ENCODE peak calls at places on chromosomes 11 and 22, in seven cellular contexts. G, E, O, U, Z, D and T are unnamed samples.

GRCh38 chr11:2265854-2266585 is 4.4 kb downstream of the ASCL2 start:
- DNase-seq in G (no peak), E (peak; percentile 37), O (no peak), U (no peak), Z (no peak), D (no peak), T (no peak)

GRCh38 chr11:31655483-31655882 is 145.9 kb downstream of the ELP4 start:
- DNase-seq in G (no peak), E (no peak), O (no peak), U (no peak), Z (no peak), D (no peak), T (peak; percentile 79)

GRCh38 chr11:122146475-122146874 is 30.5 kb upstream of the BLID start:
- DNase-seq in G (no peak), E (no peak), O (no peak), U (no peak), Z (no peak), D (no peak), T (peak; percentile 46)

GRCh38 chr22:32476286-32476685 is 1.7 kb downstream of the FBXO7 start:
- DNase-seq in G (no peak), E (no peak), O (no peak), U (no peak), Z (no peak), D (no peak), T (no peak)

GRCh38 chr22:32720924-32721323 is 80.6 kb upstream of the TIMP3 start:
- DNase-seq in G (no peak), E (no peak), O (peak; percentile 87), U (no peak), Z (no peak), D (no peak), T (no peak)

GRCh38 chr11:108551653-108552462 is 41.7 kb downstream of the EXPH5 start:
- DNase-seq in G (no peak), E (no peak), O (peak; percentile 30), U (peak; percentile 35), Z (no peak), D (no peak), T (no peak)

GRCh38 chr11:3894128-3894731 is 38.8 kb downstream of the STIM1 start:
- DNase-seq in G (peak; percentile 55), E (no peak), O (no peak), U (no peak), Z (no peak), D (no peak), T (no peak)

GRCh38 chr11:38460429-38460828 is 1862.4 kb upstream of the RAG2 start:
- DNase-seq in G (no peak), E (no peak), O (no peak), U (no peak), Z (no peak), D (no peak), T (peak; percentile 60)

GRCh38 chr22:40401981-40402406 is 31.6 kb downstream of the SGSM3 start:
- DNase-seq in G (no peak), E (no peak), O (no peak), U (no peak), Z (no peak), D (no peak), T (no peak)

GRCh38 chr11:721913-722811 is 16.1 kb downstream of the EPS8L2 start:
- DNase-seq in G (peak; percentile 79), E (peak; percentile 72), O (no peak), U (no peak), Z (no peak), D (no peak), T (no peak)

GRCh38 chr11:106608677-106609076 is 409.6 kb downstream of the GUCY1A2 start:
- DNase-seq in G (no peak), E (no peak), O (no peak), U (no peak), Z (no peak), D (no peak), T (peak; percentile 59)

GRCh38 chr11:69907611-69908010 is 88.4 kb upstream of the FGF3 start:
- DNase-seq in G (peak; percentile 13), E (peak; percentile 25), O (no peak), U (no peak), Z (no peak), D (no peak), T (no peak)

GRCh38 chr22:17734197-17734596 is 40.1 kb downstream of the BID start:
- DNase-seq in G (no peak), E (no peak), O (no peak), U (no peak), Z (no peak), D (no peak), T (no peak)

GRCh38 chr22:39299829-39300178 is 19.6 kb downstream of the RPL3 start:
- DNase-seq in G (no peak), E (no peak), O (no peak), U (no peak), Z (no peak), D (no peak), T (no peak)

GRCh38 chr11:78478536-78478935 is 60.9 kb upstream of the GAB2 start:
- DNase-seq in G (no peak), E (no peak), O (no peak), U (no peak), Z (no peak), D (no peak), T (no peak)

GRCh38 chr11:35688023-35688422 is 25.4 kb downstream of the TRIM44 start:
- DNase-seq in G (no peak), E (no peak), O (no peak), U (no peak), Z (no peak), D (no peak), T (no peak)

GRCh38 chr11:93000511-93001476 is 31.3 kb downstream of the MTNR1B start:
- DNase-seq in G (no peak), E (no peak), O (peak; percentile 38), U (no peak), Z (no peak), D (no peak), T (peak; percentile 94)

GRCh38 chr22:33853200-33854097 is 66.8 kb downstream of the LARGE1 start:
- DNase-seq in G (peak; percentile 74), E (peak; percentile 63), O (no peak), U (peak; percentile 21), Z (peak; percentile 47), D (peak; percentile 72), T (peak; percentile 56)

GRCh38 chr11:46050065-46050464 is 71.2 kb downstream of the PHF21A start:
- DNase-seq in G (peak; percentile 44), E (no peak), O (peak; percentile 11), U (peak; percentile 91), Z (peak; percentile 34), D (no peak), T (peak; percentile 43)

GRCh38 chr22:20245577-20246367 is 22.3 kb downstream of the RTN4R start:
- DNase-seq in G (no peak), E (no peak), O (no peak), U (no peak), Z (no peak), D (no peak), T (no peak)

GRCh38 chr11:130166457-130166784 is 6.8 kb downstream of the ST14 start:
- DNase-seq in G (no peak), E (peak; percentile 83), O (peak; percentile 74), U (no peak), Z (no peak), D (no peak), T (peak; percentile 93)

GRCh38 chr11:46010100-46010499 is 87.6 kb downstream of the LARGE2 start:
- DNase-seq in G (no peak), E (no peak), O (no peak), U (no peak), Z (no peak), D (no peak), T (no peak)

GRCh38 chr11:34886609-34887008 is 29.6 kb downstream of the APIP start:
- DNase-seq in G (no peak), E (no peak), O (no peak), U (no peak), Z (no peak), D (no peak), T (no peak)

GRCh38 chr22:37607010-37607911 is 1.4 kb upstream of the GGA1 start:
- DNase-seq in G (peak; percentile 92), E (peak; percentile 97), O (no peak), U (peak; percentile 88), Z (peak; percentile 81), D (peak; percentile 67), T (peak; percentile 90)

GRCh38 chr11:65859134-65859811 is 960 bp upstream of the MUS81 start:
- DNase-seq in G (peak; percentile 100), E (peak; percentile 98), O (peak; percentile 92), U (peak; percentile 100), Z (peak; percentile 99), D (peak; percentile 99), T (peak; percentile 98)
- TF ChIP-seq CTCF in G (peak; percentile 37), E (no peak), O (peak; percentile 13), U (peak; percentile 24), Z (peak; percentile 25), D (no peak), T (no peak)

DNA sequence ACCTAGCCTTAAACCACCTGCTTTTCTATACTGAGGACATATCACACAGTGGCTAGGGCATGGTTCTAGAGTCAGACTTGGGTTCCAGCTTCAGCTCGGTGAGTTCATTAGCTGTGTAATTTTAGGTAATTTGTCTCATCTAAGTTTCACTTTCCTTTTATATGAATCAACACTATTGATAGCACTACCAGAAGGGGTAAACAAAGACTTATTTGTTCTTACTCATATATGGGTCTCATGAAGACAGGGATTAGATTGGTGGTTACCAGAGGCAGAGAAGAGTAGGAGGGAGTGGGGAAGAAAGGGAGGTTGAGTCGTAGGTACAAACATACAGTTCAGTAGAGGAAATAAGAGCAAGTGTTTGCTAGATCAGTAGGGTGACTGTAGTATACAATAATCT is 924.7 kb downstream of the OPCML start:
- DNase-seq in G (no peak), E (no peak), O (no peak), U (no peak), Z (no peak), D (no peak), T (no peak)
- TF ChIP-seq CTCF in G (no peak), E (no peak), O (no peak), U (no peak), Z (no peak), D (no peak), T (no peak)

GRCh38 chr11:65221026-65221425 is 39.3 kb downstream of the CAPN1 start:
- DNase-seq in G (no peak), E (no peak), O (no peak), U (no peak), Z (no peak), D (no peak), T (no peak)
- TF ChIP-seq CTCF in G (no peak), E (no peak), O (no peak), U (no peak), Z (no peak), D (no peak), T (no peak)

GRCh38 chr22:21643533-21644357 is 1.6 kb downstream of the SDF2L1 start:
- DNase-seq in G (no peak), E (no peak), O (no peak), U (no peak), Z (no peak), D (no peak), T (no peak)
- TF ChIP-seq CTCF in G (no peak), E (no peak), O (peak; percentile 6), U (peak; percentile 14), Z (no peak), D (no peak), T (no peak)

GRCh38 chr11:95305726-95306522 is 74.9 kb upstream of the SESN3 start:
- DNase-seq in G (no peak), E (peak; percentile 50), O (no peak), U (no peak), Z (no peak), D (no peak), T (no peak)
- TF ChIP-seq CTCF in G (no peak), E (no peak), O (no peak), U (no peak), Z (no peak), D (no peak), T (no peak)